ENCODE peak calls at places on chromosomes 3 and 15, in nine cellular contexts. U is astrocyte, G is IMR-90, H is foreskin fibroblast, A is type B pancreatic cell, P is astrocyte of the cerebellum, T is NCI-H1105, J is progenitor cell of endocrine pancreas, V is cardiac muscle cell. B is an unnamed sample.

GRCh38 chr3:119311191-119311925 is 17.2 kb downstream of the ARHGAP31 start:
- DNase-seq in T (no peak), U (peak), V (no peak), G (peak), P (no peak), H (peak), A (no peak), J (no peak), B (no peak)

GRCh38 chr3:195732951-195733350 is 12.2 kb downstream of the MUC20 start:
- DNase-seq in V (no peak), A (no peak), G (peak), U (no peak), J (no peak), T (no peak), P (no peak), H (no peak), B (no peak)

GRCh38 chr3:98791341-98792325 is 28.5 kb downstream of the ST3GAL6 start:
- DNase-seq in J (no peak), H (no peak), V (no peak), G (peak), T (no peak), A (no peak), U (no peak), P (no peak), B (no peak)

GRCh38 chr3:150075417-150075865 is 104.7 kb upstream of the PFN2 start:
- DNase-seq in T (no peak), P (no peak), H (no peak), G (no peak), J (no peak), V (no peak), A (no peak), U (no peak), B (no peak)

GRCh38 chr15:90287096-90287495 is 21.6 kb downstream of the NGRN start:
- DNase-seq in P (no peak), A (no peak), U (no peak), H (no peak), V (no peak), J (no peak), G (no peak), T (no peak), B (no peak)

GRCh38 chr3:185807455-185808068 is 17.3 kb downstream of the IGF2BP2 start:
- DNase-seq in A (no peak), H (peak), P (peak), J (no peak), T (no peak), G (peak), V (no peak), U (peak), B (no peak)

GRCh38 chr3:138389841-138390581 is 41.6 kb downstream of the MRAS start:
- DNase-seq in A (no peak), U (peak), J (no peak), H (peak), T (no peak), G (peak), V (no peak), P (peak), B (peak)

GRCh38 chr15:56817690-56818089 is 84.4 kb upstream of the ZNF280D start:
- DNase-seq in H (no peak), A (no peak), V (no peak), T (no peak), J (no peak), P (no peak), G (no peak), U (no peak), B (peak)

GRCh38 chr3:47573190-47574172 is 5.2 kb downstream of the CSPG5 start:
- DNase-seq in H (no peak), V (peak), J (no peak), G (no peak), P (no peak), U (no peak), T (no peak), A (no peak), B (no peak)

GRCh38 chr3:58013973-58014649 is 5.9 kb downstream of the FLNB start:
- DNase-seq in A (peak), V (no peak), J (no peak), P (peak), U (peak), H (peak), G (peak), T (no peak), B (no peak)

GRCh38 chr15:72786946-72787345 is 3.4 kb upstream of the ADPGK start:
- DNase-seq in A (no peak), H (no peak), U (no peak), J (no peak), V (no peak), G (no peak), T (no peak), P (no peak), B (no peak)

GRCh38 chr3:118587037-118587741 is 447.5 kb downstream of the IGSF11 start:
- DNase-seq in U (no peak), V (peak), H (no peak), A (no peak), G (no peak), P (no peak), J (no peak), T (no peak), B (no peak)

GRCh38 chr3:9976736-9977709 is 9.6 kb downstream of the EMC3 start:
- DNase-seq in U (peak), P (peak), H (peak), V (no peak), G (peak), J (no peak), A (no peak), T (no peak), B (peak)

GRCh38 chr3:62319570-62320243 is 53.6 kb downstream of the FEZF2 start:
- DNase-seq in V (no peak), G (no peak), U (no peak), J (no peak), P (no peak), H (no peak), T (peak), A (no peak), B (no peak)

GRCh38 chr15:87961851-87962816 is 294.4 kb downstream of the NTRK3 start:
- DNase-seq in A (no peak), T (no peak), G (no peak), U (no peak), H (no peak), J (no peak), V (no peak), P (no peak), B (peak)

GRCh38 chr15:80840173-80841130 is 61.3 kb downstream of the CEMIP start:
- DNase-seq in U (no peak), P (no peak), V (no peak), H (no peak), T (no peak), G (peak), J (no peak), A (no peak), B (no peak)

GRCh38 chr3:31300802-31301443 is 231.8 kb upstream of the STT3B start:
- DNase-seq in G (no peak), V (no peak), T (peak), J (no peak), P (no peak), A (no peak), U (no peak), H (no peak), B (no peak)

GRCh38 chr3:37375184-37376120 is 201.1 kb upstream of the LRRFIP2 start:
- DNase-seq in J (no peak), A (no peak), T (no peak), G (no peak), H (no peak), P (no peak), U (no peak), V (no peak), B (no peak)

GRCh38 chr3:15120986-15121385 is 22.0 kb upstream of the RBSN start:
- DNase-seq in P (no peak), G (no peak), A (no peak), H (no peak), T (peak), U (no peak), J (no peak), V (no peak), B (no peak)

GRCh38 chr3:52819936-52820335 is 10.5 kb downstream of the ITIH4 start:
- DNase-seq in T (no peak), P (no peak), U (no peak), J (no peak), A (no peak), G (no peak), V (peak), H (no peak), B (no peak)

GRCh38 chr15:71191296-71191695 is 76.0 kb downstream of the THSD4 start:
- DNase-seq in H (peak), A (no peak), J (no peak), V (no peak), U (no peak), T (no peak), P (no peak), G (no peak), B (no peak)

GRCh38 chr3:105173972-105174371 is 192.7 kb upstream of the ALCAM start:
- DNase-seq in J (no peak), V (no peak), H (no peak), G (no peak), U (peak), A (no peak), P (no peak), T (no peak), B (no peak)

GRCh38 chr3:78951546-78951945 is 816.3 kb downstream of the ROBO1 start:
- DNase-seq in G (peak), A (no peak), V (no peak), P (no peak), J (no peak), U (peak), T (no peak), H (no peak), B (no peak)

GRCh38 chr3:59426851-59427565 is 377.2 kb upstream of the CFAP20DC start:
- DNase-seq in J (no peak), T (no peak), U (peak), H (peak), V (no peak), A (no peak), G (peak), P (peak), B (no peak)

GRCh38 chr3:184255291-184256039 is 5.9 kb downstream of the CAMK2N2 start:
- DNase-seq in V (no peak), G (no peak), U (no peak), T (no peak), A (no peak), H (no peak), P (no peak), J (no peak), B (no peak)

GRCh38 chr3:197022405-197023231 is 7.0 kb downstream of the MELTF start:
- DNase-seq in J (no peak), U (no peak), G (no peak), V (peak), T (no peak), H (no peak), P (no peak), A (no peak), B (no peak)

GRCh38 chr15:52134502-52135144 is 22.0 kb upstream of the BCL2L10 start:
- DNase-seq in H (no peak), U (no peak), J (no peak), P (no peak), V (no peak), T (no peak), A (no peak), G (no peak), B (no peak)

GRCh38 chr3:116444819-116445290 is 432 bp downstream of the LSAMP start:
- DNase-seq in U (peak), T (peak), V (peak), G (no peak), H (no peak), P (no peak), J (no peak), A (no peak), B (no peak)

GRCh38 chr15:82021992-82022391 is 23.8 kb downstream of the MEX3B start:
- DNase-seq in J (no peak), G (peak), A (no peak), H (no peak), P (no peak), U (peak), T (peak), V (peak), B (no peak)

GRCh38 chr3:47295976-47296375 is 13.2 kb downstream of the KLHL18 start:
- DNase-seq in G (no peak), U (no peak), T (no peak), J (no peak), V (no peak), P (no peak), A (no peak), H (no peak), B (no peak)

GRCh38 chr3:197854596-197855343 is 63.7 kb downstream of the LRCH3 start:
- DNase-seq in P (peak), J (no peak), U (peak), G (peak), T (no peak), A (no peak), H (peak), V (no peak), B (peak)

GRCh38 chr3:141452045-141452444 is 34.8 kb upstream of the RASA2 start:
- DNase-seq in H (peak), V (peak), A (no peak), T (peak), G (peak), P (peak), J (no peak), U (peak), B (no peak)

GRCh38 chr3:45537960-45538640 is 56.5 kb upstream of the LIMD1 start:
- DNase-seq in U (no peak), T (no peak), A (no peak), H (peak), P (no peak), V (peak), G (peak), J (no peak), B (no peak)

GRCh38 chr15:64772964-64773363 is 2.4 kb downstream of the RBPMS2 start:
- DNase-seq in A (no peak), G (no peak), T (no peak), U (no peak), P (no peak), H (no peak), J (no peak), V (no peak), B (no peak)

GRCh38 chr3:158381274-158381868 is 189.6 kb upstream of the MLF1 start:
- DNase-seq in G (peak), U (peak), V (no peak), T (no peak), J (no peak), H (no peak), A (no peak), P (no peak), B (no peak)

B was measured in retinal pigment epithelial cell.